ENCODE peak calls at places on chromosomes 12 and 14, in eight cellular contexts. D is lower lobe of right lung; N is CD4-positive, CD25-positive, alpha-beta regulatory T cell; L is tibial nerve; B is neural progenitor cell; Q is stomach; M is DND-41; R is OCI-LY7. Z is an unnamed sample.

GRCh38 chr12:7162691-7163114 is 26.8 kb upstream of the PEX5 start:
- DNase-seq in L (no peak), B (peak; percentile 58), R (no peak), N (no peak), Q (peak; percentile 50), D (peak; percentile 65), M (no peak), Z (no peak)

GRCh38 chr12:45966486-45966885 is 23.9 kb downstream of the SCAF11 start:
- DNase-seq in B (no peak), R (no peak), M (no peak), L (no peak), Q (no peak), N (no peak), D (no peak), Z (peak; percentile 51)

GRCh38 chr14:55430024-55430690 is 10.3 kb downstream of the TBPL2 start:
- DNase-seq in R (peak; percentile 80), M (peak; percentile 45), L (no peak), N (peak; percentile 27), D (no peak), B (peak; percentile 67), Q (no peak), Z (peak; percentile 50)

GRCh38 chr12:101945361-101946232 is 68.2 kb downstream of the DRAM1 start:
- DNase-seq in Q (peak; percentile 28), M (no peak), B (no peak), L (no peak), N (no peak), D (no peak), R (no peak), Z (no peak)

GRCh38 chr14:86574026-86574777 is 1044.3 kb downstream of the FLRT2 start:
- DNase-seq in B (no peak), D (no peak), L (no peak), Q (no peak), M (no peak), R (no peak), N (no peak), Z (peak; percentile 90)

GRCh38 chr12:4240161-4240783 is 33.3 kb upstream of the CCND2 start:
- DNase-seq in R (no peak), Q (no peak), D (no peak), L (no peak), M (no peak), N (no peak), B (no peak), Z (no peak)

GRCh38 chr12:57729321-57729844 is 9.2 kb downstream of the AGAP2 start:
- DNase-seq in R (no peak), B (no peak), Q (no peak), L (no peak), D (no peak), N (no peak), M (no peak), Z (no peak)

GRCh38 chr12:107655281-107656065 is 30.1 kb upstream of the PWP1 start:
- DNase-seq in B (no peak), D (no peak), R (no peak), L (no peak), N (no peak), M (no peak), Q (no peak), Z (no peak)

GRCh38 chr14:64659366-64659765 is 44.9 kb upstream of the PLEKHG3 start:
- DNase-seq in Q (no peak), B (no peak), L (no peak), M (no peak), R (no peak), D (no peak), N (no peak), Z (no peak)

GRCh38 chr12:3137268-3137761 is 60.1 kb downstream of the TSPAN9 start:
- DNase-seq in B (peak; percentile 46), L (peak; percentile 34), M (no peak), D (no peak), R (no peak), Q (no peak), N (no peak), Z (peak; percentile 47)

GRCh38 chr14:93939304-93940229 is 12.4 kb downstream of the FAM181A start:
- DNase-seq in B (peak; percentile 93), R (peak; percentile 81), Q (peak; percentile 84), M (no peak), L (peak; percentile 57), N (peak; percentile 79), D (peak; percentile 88), Z (peak; percentile 61)

GRCh38 chr12:101074940-101075680 is 134.9 kb downstream of the SLC5A8 start:
- DNase-seq in R (no peak), Q (no peak), B (no peak), N (no peak), D (no peak), L (no peak), M (no peak), Z (no peak)

GRCh38 chr14:91063119-91063518 is 2.7 kb upstream of the RPS6KA5 start:
- DNase-seq in Q (no peak), R (peak; percentile 81), L (no peak), B (no peak), M (peak; percentile 43), N (peak; percentile 25), D (no peak), Z (no peak)

GRCh38 chr12:28484157-28484556 is 293.9 kb downstream of the CCDC91 start:
- DNase-seq in D (no peak), B (no peak), R (no peak), L (no peak), N (no peak), Q (no peak), M (no peak), Z (no peak)

GRCh38 chr12:28486521-28486920 is 296.3 kb downstream of the CCDC91 start:
- DNase-seq in Q (no peak), N (no peak), L (no peak), M (no peak), B (no peak), D (no peak), R (no peak), Z (no peak)

DNA sequence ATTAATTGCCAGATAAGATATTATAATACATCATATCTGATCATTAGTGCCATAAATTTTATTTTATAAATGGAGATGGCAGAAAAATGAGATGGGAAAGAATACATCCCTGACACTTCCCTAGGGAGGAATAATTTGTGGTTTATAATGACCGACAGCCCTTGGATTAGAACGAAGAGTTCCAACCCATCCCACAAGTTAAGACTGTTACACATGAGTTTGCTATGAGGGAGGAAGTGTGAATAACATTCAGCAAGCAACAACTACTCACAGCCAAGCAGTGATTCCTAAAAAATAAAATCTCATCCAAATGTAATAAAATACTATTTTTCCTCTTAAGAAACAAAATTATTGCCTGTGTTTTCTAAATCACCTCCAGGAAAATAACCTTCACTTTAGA is 299.0 kb downstream of the CCDC91 start:
- DNase-seq in N (no peak), D (no peak), M (no peak), R (no peak), B (no peak), L (no peak), Q (no peak), Z (no peak)
- H3K4me3 ChIP-seq in N (no peak overlapping the region), D (no peak overlapping the region), M (no peak overlapping the region), R (no peak overlapping the region), B (no peak overlapping the region), L (no peak overlapping the region), Q (no peak overlapping the region), Z (no peak overlapping the region)

DNA sequence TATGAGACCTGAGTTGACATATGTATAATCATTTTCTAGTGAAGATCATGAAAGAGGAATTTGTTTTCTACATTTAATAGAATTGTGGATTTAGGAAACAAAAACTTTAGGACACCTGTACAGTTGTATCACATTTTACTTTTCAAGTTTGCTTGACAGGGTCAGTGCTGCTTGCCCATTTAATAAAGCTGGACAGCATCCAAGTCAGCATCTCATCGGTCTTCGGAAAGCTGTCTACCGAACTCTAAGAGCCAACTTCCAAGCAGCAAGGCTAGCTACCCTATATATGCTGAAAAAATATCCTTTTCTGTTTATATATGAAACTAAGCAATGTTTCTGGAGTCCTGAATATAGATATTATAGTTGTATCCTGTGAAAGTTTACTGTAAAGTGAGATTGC is 52.3 kb downstream of the VEZT start:
- DNase-seq in B (no peak), D (no peak), L (no peak), R (no peak), M (no peak), Q (no peak), N (no peak), Z (no peak)
- H3K36me3 ChIP-seq in B (peaks cover 24% of the 10 kb centered on the region), D (peaks cover 72% of the 10 kb centered on the region), L (no peaks in the 10 kb centered on the region), R (peaks cover 89% of the 10 kb centered on the region), M (peaks cover 83% of the 10 kb centered on the region), Q (peaks cover 67% of the 10 kb centered on the region), N (peaks cover 52% of the 10 kb centered on the region), Z (peaks cover 36% of the 10 kb centered on the region)

GRCh38 chr14:96516351-96516750 is 14.2 kb downstream of the PAPOLA start:
- DNase-seq in D (no peak), R (no peak), B (no peak), N (no peak), M (no peak), Q (no peak), L (no peak), Z (no peak)
- H3K27ac ChIP-seq in D (no peak overlapping the region), R (no peak overlapping the region), B (no peak overlapping the region), N (no peak overlapping the region), M (no peak overlapping the region), Q (no peak overlapping the region), L (no peak overlapping the region), Z (no peak overlapping the region)

GRCh38 chr12:62372825-62373224 is 93.8 kb upstream of the MON2 start:
- DNase-seq in B (no peak), R (no peak), M (no peak), D (no peak), N (no peak), L (no peak), Q (no peak), Z (peak; percentile 57)

GRCh38 chr12:62375603-62376002 is 91.0 kb upstream of the MON2 start:
- DNase-seq in R (no peak), N (no peak), B (no peak), M (no peak), L (no peak), D (no peak), Q (no peak), Z (no peak)

GRCh38 chr12:62370189-62370588 is 96.4 kb upstream of the MON2 start:
- DNase-seq in Q (no peak), N (no peak), R (no peak), M (no peak), B (no peak), L (no peak), D (no peak), Z (no peak)

GRCh38 chr12:62371661-62372060 is 95.0 kb upstream of the MON2 start:
- DNase-seq in L (no peak), N (no peak), Q (no peak), B (no peak), M (no peak), R (no peak), D (no peak), Z (peak; percentile 62)

DNA sequence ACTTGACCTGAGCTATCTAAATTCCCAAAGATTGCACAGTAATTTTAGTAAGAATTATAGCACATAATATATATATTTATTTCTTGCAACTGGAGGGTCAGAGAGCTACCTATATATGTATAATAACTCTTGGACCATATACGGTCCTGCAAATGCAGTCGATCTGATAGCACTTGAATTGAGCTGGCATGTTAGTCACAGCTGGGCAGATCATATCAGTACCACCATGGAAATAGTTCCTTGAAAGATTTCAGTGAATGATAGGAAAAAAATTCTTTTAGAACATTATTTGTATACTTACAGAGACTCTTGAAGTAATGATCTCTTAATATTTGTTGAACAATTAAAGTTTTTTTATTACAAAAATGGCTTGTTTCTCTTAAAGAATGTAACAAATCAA is 94.5 kb upstream of the MON2 start:
- DNase-seq in D (no peak), M (no peak), B (no peak), R (no peak), Q (no peak), N (no peak), L (no peak), Z (no peak)
- H3K4me3 ChIP-seq in D (no peak overlapping the region), M (no peak overlapping the region), B (no peak overlapping the region), R (no peak overlapping the region), Q (no peak overlapping the region), N (no peak overlapping the region), L (no peak overlapping the region), Z (no peak overlapping the region)

GRCh38 chr14:41899416-41899815 is 292.7 kb downstream of the LRFN5 start:
- DNase-seq in N (no peak), L (no peak), Q (no peak), B (no peak), R (no peak), M (no peak), D (no peak), Z (no peak)
- H3K36me3 ChIP-seq in N (no peaks in the 10 kb centered on the region), L (no peaks in the 10 kb centered on the region), Q (no peaks in the 10 kb centered on the region), B (no peaks in the 10 kb centered on the region), R (no peaks in the 10 kb centered on the region), M (no peaks in the 10 kb centered on the region), D (no peaks in the 10 kb centered on the region), Z (no peaks in the 10 kb centered on the region)